ENCODE peak calls at places on chromosomes 16 and 17, in five cellular contexts. F, P, S, W and H are unnamed samples.

GRCh38 chr17:40355123-40355803 is 9.3 kb downstream of the GJD3 start:
- DNase-seq in F (no peak), P (peak), S (peak), W (no peak), H (no peak)

GRCh38 chr17:16943541-16944333 is 28.2 kb downstream of the TNFRSF13B start:
- DNase-seq in F (no peak), P (no peak), S (no peak), W (no peak), H (no peak)

GRCh38 chr16:797120-797420 is 3.5 kb downstream of the GNG13 start:
- DNase-seq in F (no peak), P (no peak), S (no peak), W (no peak), H (no peak)

GRCh38 chr17:5592382-5592781 is 8.1 kb upstream of the NLRP1 start:
- DNase-seq in F (peak), P (no peak), S (peak), W (no peak), H (no peak)

GRCh38 chr16:3129137-3130131 is 5.4 kb upstream of the ZNF213 start:
- DNase-seq in F (no peak), P (peak), S (peak), W (no peak), H (no peak)

GRCh38 chr16:82194076-82194475 is 24.1 kb upstream of the MPHOSPH6 start:
- DNase-seq in F (no peak), P (no peak), S (no peak), W (no peak), H (no peak)

GRCh38 chr17:2867441-2868424 is 71.5 kb downstream of the RAP1GAP2 start:
- DNase-seq in F (no peak), P (no peak), S (peak), W (no peak), H (no peak)

GRCh38 chr17:41329279-41329925 is 13.9 kb upstream of the KRTAP17-1 start:
- DNase-seq in F (peak), P (no peak), S (peak), W (no peak), H (no peak)

GRCh38 chr16:20763461-20764232 is at the start of gene ACSM3:
- DNase-seq in F (peak), P (peak), S (peak), W (no peak), H (peak)

GRCh38 chr16:31529398-31530312 is 2.0 kb downstream of the AHSP start:
- DNase-seq in F (no peak), P (peak), S (no peak), W (no peak), H (no peak)

GRCh38 chr16:53172517-53172916 is 117.7 kb downstream of the CHD9 start:
- DNase-seq in F (no peak), P (no peak), S (no peak), W (no peak), H (no peak)

GRCh38 chr17:14813649-14814048 is 451.5 kb downstream of the PMP22 start:
- DNase-seq in F (no peak), P (no peak), S (peak), W (no peak), H (no peak)

GRCh38 chr17:79183221-79184158 is 108.9 kb downstream of the ENGASE start:
- DNase-seq in F (no peak), P (no peak), S (peak), W (no peak), H (no peak)

GRCh38 chr17:38549285-38549684 is 56.5 kb downstream of the SRCIN1 start:
- DNase-seq in F (no peak), P (no peak), S (no peak), W (no peak), H (no peak)

GRCh38 chr16:81553814-81554675 is 109.4 kb downstream of the CMIP start:
- DNase-seq in F (no peak), P (no peak), S (no peak), W (no peak), H (no peak)

GRCh38 chr16:3879258-3879886 is 1.1 kb downstream of the CREBBP start:
- DNase-seq in F (no peak), P (no peak), S (no peak), W (no peak), H (no peak)

GRCh38 chr16:3101841-3102470 is 2.9 kb upstream of the ZSCAN10 start:
- DNase-seq in F (no peak), P (no peak), S (no peak), W (no peak), H (no peak)

GRCh38 chr17:59287452-59287851 is 44.0 kb upstream of the YPEL2 start:
- DNase-seq in F (peak), P (no peak), S (peak), W (no peak), H (no peak)

GRCh38 chr16:30416624-30417298 is 9.4 kb downstream of the ZNF771 start:
- DNase-seq in F (no peak), P (no peak), S (no peak), W (no peak), H (no peak)

GRCh38 chr16:30416047-30416603 is 8.7 kb downstream of the ZNF771 start:
- DNase-seq in F (no peak), P (no peak), S (no peak), W (no peak), H (no peak)

GRCh38 chr16:30421010-30421409 is 8.8 kb downstream of the DCTPP1 start:
- DNase-seq in F (no peak), P (no peak), S (no peak), W (no peak), H (no peak)

GRCh38 chr16:30417447-30418349 is 10.3 kb downstream of the ZNF771 start:
- DNase-seq in F (peak), P (peak), S (peak), W (no peak), H (peak)

GRCh38 chr16:30418350-30419181 is 11.2 kb downstream of the ZNF771 start:
- DNase-seq in F (no peak), P (no peak), S (no peak), W (no peak), H (no peak)
- H3K27ac ChIP-seq in F (peak), P (peak), S (peak), W (peak), H (peak)

DNA sequence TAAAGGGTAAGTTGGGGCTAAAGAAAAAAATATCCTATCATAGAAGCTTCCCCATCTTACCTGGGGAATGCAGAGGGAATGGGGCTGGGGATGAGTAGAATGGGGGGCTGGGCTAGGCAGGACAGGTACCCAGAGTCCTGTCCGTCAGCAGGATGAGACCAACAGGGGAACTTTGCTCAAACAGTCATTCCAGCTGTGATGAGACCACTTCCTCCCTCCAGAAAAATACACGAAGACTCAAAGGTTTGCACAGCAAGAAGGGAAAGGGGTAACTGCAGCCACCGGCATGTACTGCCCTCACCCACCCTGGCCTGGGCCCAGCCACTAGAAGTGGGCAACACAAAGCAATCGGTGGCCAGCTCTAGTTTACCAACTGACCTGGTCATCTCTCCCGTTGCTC is 20.7 kb upstream of the SLC35B1 start:
- DNase-seq in F (no peak), P (no peak), S (no peak), W (no peak), H (no peak)
- H3K27ac ChIP-seq in F (no peak), P (peak), S (no peak), W (no peak), H (no peak)

GRCh38 chr16:68737730-68738590 is 868 bp downstream of the CDH1 start:
- DNase-seq in F (no peak), P (peak), S (no peak), W (no peak), H (no peak)
- H3K27ac ChIP-seq in F (peak), P (no peak), S (no peak), W (no peak), H (peak)

GRCh38 chr17:81454473-81454872 is 58.1 kb downstream of the ACTG1 start:
- DNase-seq in F (no peak), P (no peak), S (no peak), W (no peak), H (no peak)

GRCh38 chr17:81453712-81454111 is 58.5 kb downstream of the BAHCC1 start:
- DNase-seq in F (no peak), P (no peak), S (no peak), W (no peak), H (no peak)

GRCh38 chr17:81453049-81453448 is 57.8 kb downstream of the BAHCC1 start:
- DNase-seq in F (no peak), P (no peak), S (no peak), W (no peak), H (no peak)

GRCh38 chr17:81451823-81452222 is 56.6 kb downstream of the BAHCC1 start:
- DNase-seq in F (no peak), P (no peak), S (no peak), W (no peak), H (no peak)

DNA sequence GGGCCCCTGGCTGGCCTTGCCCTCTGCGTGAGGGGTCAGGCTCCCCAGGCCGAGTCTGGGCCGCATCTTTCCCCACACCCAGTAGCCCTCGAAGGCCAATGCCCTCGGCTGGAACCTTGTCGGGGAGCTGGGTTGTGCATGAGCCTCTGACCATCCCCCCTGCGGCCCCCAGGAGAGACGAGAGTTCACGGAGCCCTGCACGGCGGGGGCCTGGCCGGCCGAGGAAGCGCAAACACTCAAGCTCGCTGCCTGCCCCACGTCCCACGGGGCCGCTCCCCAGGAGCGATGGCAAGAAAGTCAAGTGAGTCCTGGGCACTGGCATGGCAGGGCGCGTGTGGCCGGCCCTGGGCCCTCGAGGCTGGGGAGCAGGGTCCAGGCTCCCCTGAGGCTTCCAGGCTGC is 57.3 kb downstream of the BAHCC1 start:
- DNase-seq in F (no peak), P (no peak), S (no peak), W (no peak), H (no peak)
- H3K27ac ChIP-seq in F (no peak), P (no peak), S (no peak), W (no peak), H (no peak)

GRCh38 chr17:4101127-4101798 is 41.6 kb downstream of the ZZEF1 start:
- DNase-seq in F (no peak), P (no peak), S (peak), W (no peak), H (no peak)
- H3K27ac ChIP-seq in F (no peak), P (no peak), S (peak), W (peak), H (no peak)

DNA sequence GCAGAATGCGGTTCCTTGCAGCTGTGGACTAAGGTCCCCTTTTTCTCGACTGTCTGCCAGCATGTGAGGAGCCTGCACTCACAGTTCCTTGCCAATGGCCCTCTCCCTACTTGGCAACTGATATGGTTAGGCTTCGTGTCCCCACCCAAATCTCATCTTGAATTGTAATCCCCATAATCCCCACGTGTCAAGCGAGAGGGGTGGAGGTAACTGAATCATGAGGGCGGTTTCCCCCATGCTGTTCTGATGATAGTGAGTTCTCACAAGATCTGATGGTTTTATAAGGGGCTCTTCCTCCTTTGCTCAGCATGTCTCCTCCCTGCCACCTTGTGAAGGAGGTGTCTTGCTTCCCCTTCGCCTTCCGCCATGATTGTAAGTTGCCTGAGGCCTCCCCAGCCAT is 19.9 kb downstream of the CIAPIN1 start:
- DNase-seq in F (no peak), P (no peak), S (no peak), W (no peak), H (no peak)
- H3K27ac ChIP-seq in F (no peak), P (no peak), S (no peak), W (no peak), H (no peak)

GRCh38 chr16:27401768-27402568 is at the start of gene IL21R:
- DNase-seq in F (no peak), P (peak), S (peak), W (peak), H (no peak)
- H3K27ac ChIP-seq in F (no peak), P (no peak), S (no peak), W (no peak), H (no peak)

GRCh38 chr17:63701477-63702222 is 1.7 kb upstream of the LIMD2 start:
- DNase-seq in F (no peak), P (no peak), S (no peak), W (no peak), H (no peak)
- H3K27ac ChIP-seq in F (no peak), P (no peak), S (no peak), W (peak), H (no peak)

GRCh38 chr16:14284930-14285541 is 213.9 kb downstream of the MRTFB start:
- DNase-seq in F (peak), P (no peak), S (peak), W (no peak), H (no peak)
- H3K27ac ChIP-seq in F (peak), P (peak), S (peak), W (peak), H (peak)